ENCODE peak calls at places on chromosomes 1 and 21, in five cellular contexts. One of them, this sample, is unnamed.
A peak's percentile ranks its signal among the peaks of the same experiment; 100 is the strongest.

GRCh38 chr1:7538033-7538432 is 233.1 kb upstream of the VAMP3 start:
- DNase-seq in IMR-90: peak; percentile 90
- DNase-seq in mesendoderm: peak; percentile 83
- DNase-seq in neuronal stem cell: no peak
- DNase-seq in H1: no peak
- DNase-seq in this sample: peak; percentile 86

GRCh38 chr1:53176452-53177344 is 19.9 kb upstream of the CPT2 start:
- DNase-seq in H1: no peak
- DNase-seq in mesendoderm: no peak
- DNase-seq in IMR-90: peak; percentile 59
- DNase-seq in neuronal stem cell: no peak
- DNase-seq in this sample: peak; percentile 13

GRCh38 chr1:111225091-111225490 is 2.4 kb upstream of the CHI3L2 start:
- DNase-seq in IMR-90: no peak
- DNase-seq in neuronal stem cell: no peak
- DNase-seq in mesendoderm: no peak
- DNase-seq in H1: no peak
- DNase-seq in this sample: no peak

GRCh38 chr1:169514566-169515270 is 29.0 kb upstream of the SLC19A2 start:
- DNase-seq in H1: no peak
- DNase-seq in neuronal stem cell: no peak
- DNase-seq in IMR-90: peak; percentile 7
- DNase-seq in mesendoderm: no peak
- DNase-seq in this sample: no peak

GRCh38 chr1:56216173-56216572 is 363.2 kb downstream of the PLPP3 start:
- DNase-seq in neuronal stem cell: no peak
- DNase-seq in H1: no peak
- DNase-seq in IMR-90: peak; percentile 47
- DNase-seq in mesendoderm: no peak
- DNase-seq in this sample: no peak

GRCh38 chr21:39720126-39720778 is 24.7 kb upstream of the IGSF5 start:
- DNase-seq in neuronal stem cell: no peak
- DNase-seq in mesendoderm: no peak
- DNase-seq in IMR-90: no peak
- DNase-seq in H1: no peak
- DNase-seq in this sample: peak; percentile 8

GRCh38 chr1:34367954-34368353 is 191.2 kb downstream of the C1orf94 start:
- DNase-seq in mesendoderm: no peak
- DNase-seq in neuronal stem cell: no peak
- DNase-seq in H1: peak; percentile 13
- DNase-seq in IMR-90: no peak
- DNase-seq in this sample: no peak

GRCh38 chr1:240284656-240285427 is 193.2 kb downstream of the FMN2 start:
- DNase-seq in mesendoderm: no peak
- DNase-seq in neuronal stem cell: no peak
- DNase-seq in IMR-90: no peak
- DNase-seq in H1: no peak
- DNase-seq in this sample: no peak

GRCh38 chr1:174535207-174535606 is 87.4 kb downstream of the GPR52 start:
- DNase-seq in IMR-90: peak; percentile 56
- DNase-seq in mesendoderm: no peak
- DNase-seq in H1: no peak
- DNase-seq in neuronal stem cell: no peak
- DNase-seq in this sample: no peak

GRCh38 chr1:212225416-212225815 is 59.8 kb upstream of the PPP2R5A start:
- DNase-seq in neuronal stem cell: no peak
- DNase-seq in IMR-90: no peak
- DNase-seq in H1: no peak
- DNase-seq in mesendoderm: no peak
- DNase-seq in this sample: no peak

GRCh38 chr1:204051718-204052117 is 21.2 kb upstream of the SOX13 start:
- DNase-seq in H1: no peak
- DNase-seq in neuronal stem cell: no peak
- DNase-seq in IMR-90: no peak
- DNase-seq in mesendoderm: no peak
- DNase-seq in this sample: no peak

GRCh38 chr21:33362044-33362555 is 37.3 kb downstream of the IFNAR1 start:
- DNase-seq in mesendoderm: peak; percentile 54
- DNase-seq in H1: peak; percentile 70
- DNase-seq in IMR-90: no peak
- DNase-seq in neuronal stem cell: no peak
- DNase-seq in this sample: peak; percentile 83

GRCh38 chr1:96596226-96596625 is 125.4 kb upstream of the PTBP2 start:
- DNase-seq in H1: peak; percentile 82
- DNase-seq in neuronal stem cell: no peak
- DNase-seq in IMR-90: peak; percentile 3
- DNase-seq in mesendoderm: peak; percentile 85
- DNase-seq in this sample: peak; percentile 33

GRCh38 chr1:220294754-220295419 is 22.6 kb upstream of the RAB3GAP2 start:
- DNase-seq in mesendoderm: no peak
- DNase-seq in IMR-90: no peak
- DNase-seq in neuronal stem cell: no peak
- DNase-seq in H1: no peak
- DNase-seq in this sample: no peak

GRCh38 chr1:30732277-30732996 is 9.1 kb upstream of the MATN1 start:
- DNase-seq in H1: no peak
- DNase-seq in mesendoderm: no peak
- DNase-seq in IMR-90: peak; percentile 18
- DNase-seq in neuronal stem cell: no peak
- DNase-seq in this sample: no peak

GRCh38 chr1:232764458-232765231 is 40.6 kb upstream of the MAP10 start:
- DNase-seq in H1: no peak
- DNase-seq in neuronal stem cell: no peak
- DNase-seq in IMR-90: no peak
- DNase-seq in mesendoderm: no peak
- DNase-seq in this sample: no peak

GRCh38 chr21:16070207-16070651 is 340.4 kb downstream of the USP25 start:
- DNase-seq in H1: no peak
- DNase-seq in mesendoderm: no peak
- DNase-seq in neuronal stem cell: no peak
- DNase-seq in IMR-90: no peak
- DNase-seq in this sample: no peak

GRCh38 chr21:30638686-30639085 is 3.7 kb downstream of the KRTAP20-2 start:
- DNase-seq in mesendoderm: no peak
- DNase-seq in H1: no peak
- DNase-seq in IMR-90: no peak
- DNase-seq in neuronal stem cell: no peak
- DNase-seq in this sample: no peak

GRCh38 chr1:248855580-248855979 is 3.3 kb downstream of the ZNF692 start:
- DNase-seq in mesendoderm: no peak
- DNase-seq in H1: no peak
- DNase-seq in IMR-90: no peak
- DNase-seq in neuronal stem cell: no peak
- DNase-seq in this sample: no peak

GRCh38 chr21:32338209-32338921 is 39.7 kb downstream of the MRAP start:
- DNase-seq in IMR-90: no peak
- DNase-seq in neuronal stem cell: no peak
- DNase-seq in H1: no peak
- DNase-seq in mesendoderm: no peak
- DNase-seq in this sample: no peak

GRCh38 chr21:32253215-32253641 is 25.6 kb downstream of the MIS18A start:
- DNase-seq in mesendoderm: no peak
- DNase-seq in IMR-90: peak; percentile 65
- DNase-seq in neuronal stem cell: no peak
- DNase-seq in H1: no peak
- DNase-seq in this sample: peak; percentile 48

GRCh38 chr1:156167536-156167935 is 14.2 kb downstream of the SEMA4A start:
- DNase-seq in neuronal stem cell: no peak
- DNase-seq in H1: no peak
- DNase-seq in mesendoderm: no peak
- DNase-seq in IMR-90: no peak
- DNase-seq in this sample: no peak

DNA sequence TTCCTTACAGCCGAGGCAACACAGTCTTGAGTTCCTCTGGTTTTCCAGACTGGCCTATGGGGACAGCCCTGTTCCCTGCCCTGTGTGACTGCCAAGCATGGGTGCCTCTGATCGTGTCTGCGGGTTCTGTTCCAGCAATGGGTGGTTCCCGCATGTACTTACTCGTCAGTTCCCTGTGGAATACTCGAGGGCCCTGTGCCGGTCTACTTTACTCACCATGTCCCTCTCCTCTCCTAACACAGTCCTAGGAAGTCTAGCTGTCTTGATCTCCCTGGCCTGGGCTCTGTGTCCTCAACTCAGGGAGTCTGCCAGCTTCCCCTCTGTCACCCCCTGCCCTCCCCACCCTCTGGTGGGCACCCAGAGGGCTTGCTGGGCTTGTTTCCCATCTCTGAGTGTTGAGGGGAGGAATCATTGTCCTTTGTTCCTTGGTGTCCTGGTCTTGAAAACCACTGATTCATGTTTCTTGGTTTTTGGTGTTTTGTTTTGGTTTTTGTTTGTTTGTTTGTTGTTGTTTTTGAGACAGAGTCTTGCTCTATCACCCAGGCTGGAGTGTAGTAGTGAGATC is 36.0 kb downstream of the TRAPPC10 start:
- DNase-seq in neuronal stem cell: no peak
- DNase-seq in mesendoderm: no peak
- DNase-seq in H1: no peak
- DNase-seq in IMR-90: no peak
- DNase-seq in this sample: no peak
- H2AK5ac ChIP-seq in neuronal stem cell: no peak overlapping the region
- H2AK5ac ChIP-seq in mesendoderm: no peak overlapping the region
- H2AK5ac ChIP-seq in H1: no peak overlapping the region
- H2AK5ac ChIP-seq in IMR-90: no peak overlapping the region
- H2AK5ac ChIP-seq in this sample: no peak overlapping the region

DNA sequence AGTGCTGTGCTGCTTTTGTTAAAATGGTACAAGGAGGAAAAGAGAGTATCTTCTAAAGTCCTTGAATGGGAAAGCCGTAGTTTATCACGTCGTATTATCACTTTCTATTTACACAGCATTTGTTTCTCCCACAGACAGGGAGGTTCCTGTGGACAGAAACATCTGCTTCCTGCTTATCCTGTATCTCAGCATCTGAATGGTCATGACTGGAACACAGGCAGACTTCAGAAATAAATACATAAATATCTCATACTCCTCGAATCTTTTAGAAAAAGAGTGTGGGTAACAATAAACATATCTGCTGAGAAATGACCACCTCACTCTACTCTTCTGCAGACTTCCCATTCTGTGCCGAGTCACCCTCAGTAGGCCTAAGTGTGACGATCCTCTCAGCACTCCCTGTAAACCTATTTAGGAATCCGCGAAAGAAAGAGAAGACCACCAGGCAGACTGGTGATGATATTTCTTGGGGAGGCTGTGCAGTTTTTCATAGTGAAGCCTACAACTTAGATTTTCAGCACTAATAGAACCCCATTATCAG is 393.5 kb downstream of the SMYD3 start:
- DNase-seq in IMR-90: peak; percentile 16
- DNase-seq in neuronal stem cell: no peak
- DNase-seq in H1: no peak
- DNase-seq in mesendoderm: peak; percentile 25
- DNase-seq in this sample: no peak
- H2BK120ac ChIP-seq in IMR-90: no peak overlapping the region
- H2BK120ac ChIP-seq in neuronal stem cell: no peak overlapping the region
- H2BK120ac ChIP-seq in H1: no peak overlapping the region
- H2BK120ac ChIP-seq in mesendoderm: peak overlapping the region; percentile 52
- H2BK120ac ChIP-seq in this sample: no peak overlapping the region

GRCh38 chr1:37519613-37520012 is 5.0 kb upstream of the MEAF6 start:
- DNase-seq in neuronal stem cell: no peak
- DNase-seq in IMR-90: no peak
- DNase-seq in H1: no peak
- DNase-seq in mesendoderm: no peak
- DNase-seq in this sample: no peak

GRCh38 chr1:37515185-37516034 is 844 bp upstream of the MEAF6 start:
- DNase-seq in mesendoderm: no peak
- DNase-seq in IMR-90: no peak
- DNase-seq in H1: no peak
- DNase-seq in neuronal stem cell: no peak
- DNase-seq in this sample: no peak

GRCh38 chr1:37513795-37514349 is 694 bp downstream of the MEAF6 start:
- DNase-seq in H1: peak; percentile 61
- DNase-seq in neuronal stem cell: peak; percentile 26
- DNase-seq in IMR-90: no peak
- DNase-seq in mesendoderm: peak; percentile 81
- DNase-seq in this sample: peak; percentile 7

GRCh38 chr1:37517569-37517968 is 3.0 kb upstream of the MEAF6 start:
- DNase-seq in IMR-90: no peak
- DNase-seq in H1: no peak
- DNase-seq in neuronal stem cell: no peak
- DNase-seq in mesendoderm: no peak
- DNase-seq in this sample: no peak

DNA sequence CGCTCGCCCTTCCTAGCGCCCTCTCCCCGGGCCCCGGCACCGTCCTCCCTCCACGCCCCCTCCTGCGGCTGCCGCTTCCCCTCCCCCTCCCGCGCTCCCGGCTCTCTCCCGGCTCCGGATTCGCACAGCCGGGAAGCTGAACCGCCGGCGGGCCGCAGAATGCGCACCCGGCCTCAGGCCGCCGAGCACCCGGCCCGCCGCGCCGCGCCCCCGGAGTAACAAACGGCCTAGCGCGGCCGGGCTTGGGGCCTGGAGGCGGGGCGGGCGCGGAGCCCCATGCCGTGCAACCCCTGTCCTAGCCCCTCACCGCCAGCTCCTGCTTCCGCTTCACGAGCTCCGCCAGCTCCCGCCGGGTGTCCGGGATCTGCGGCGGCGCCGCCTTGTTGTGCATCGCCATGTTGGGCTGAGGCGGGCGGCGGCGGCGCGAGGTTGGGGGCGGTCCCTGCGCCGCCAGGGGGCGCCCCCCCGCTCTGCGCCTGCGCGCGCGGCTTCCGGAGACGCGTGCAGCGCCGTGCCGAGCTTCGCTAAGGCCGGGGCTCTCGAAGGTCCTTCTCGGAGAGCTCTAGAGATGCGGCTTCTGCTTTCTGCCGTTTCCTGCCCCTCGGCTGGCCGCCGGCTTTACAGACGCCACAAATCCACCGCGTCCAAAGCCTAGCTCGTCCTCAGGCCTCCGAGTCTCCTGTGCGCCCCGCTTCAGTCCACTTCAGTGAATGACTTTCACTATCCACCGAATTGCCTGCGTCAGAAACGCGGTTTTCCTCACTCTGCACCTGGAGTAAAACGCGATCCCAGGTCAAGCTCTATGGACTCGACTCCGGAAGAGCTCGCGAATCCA is at the start of gene MEAF6:
- DNase-seq in IMR-90: peak; percentile 77
- DNase-seq in neuronal stem cell: peak; percentile 87
- DNase-seq in mesendoderm: peak; percentile 90
- DNase-seq in H1: peak; percentile 92
- DNase-seq in this sample: peak; percentile 76
- H3K4ac ChIP-seq in IMR-90: peak within 1 kb of the TSS; percentile 97
- H3K4ac ChIP-seq in neuronal stem cell: peak within 1 kb of the TSS; percentile 53
- H3K4ac ChIP-seq in mesendoderm: peak within 1 kb of the TSS; percentile 90
- H3K4ac ChIP-seq in H1: peak within 1 kb of the TSS; percentile 65
- H3K4ac ChIP-seq in this sample: peak within 1 kb of the TSS; percentile 42

GRCh38 chr1:32150847-32151246 is 28.6 kb upstream of the TXLNA start:
- DNase-seq in neuronal stem cell: no peak
- DNase-seq in H1: no peak
- DNase-seq in IMR-90: peak; percentile 15
- DNase-seq in mesendoderm: no peak
- DNase-seq in this sample: no peak

DNA sequence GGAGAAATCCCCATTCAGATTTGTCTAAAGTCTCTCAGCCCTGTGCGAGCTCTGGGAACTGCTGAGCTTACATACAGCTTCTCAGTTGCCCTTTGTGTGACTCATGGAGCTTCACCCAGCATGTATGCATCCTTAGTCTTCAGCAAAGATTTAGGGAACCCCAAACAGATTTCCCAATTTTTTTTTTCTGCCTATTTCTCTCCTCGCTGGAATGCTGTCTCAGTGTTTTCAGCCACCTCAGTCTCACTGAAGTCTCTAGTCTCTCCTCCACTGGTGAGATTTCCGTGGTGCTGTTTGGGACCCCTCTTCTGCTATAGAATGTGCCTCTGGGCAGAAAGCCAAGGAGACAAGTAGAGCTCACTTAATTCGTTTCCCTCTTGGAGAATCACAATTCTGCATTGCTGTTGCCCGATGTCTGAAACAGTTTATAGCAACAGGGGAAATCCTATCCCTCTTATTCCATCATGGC is 28.1 kb upstream of the TXLNA start:
- DNase-seq in IMR-90: peak; percentile 90
- DNase-seq in H1: no peak
- DNase-seq in neuronal stem cell: no peak
- DNase-seq in mesendoderm: no peak
- DNase-seq in this sample: no peak
- H2AK5ac ChIP-seq in IMR-90: no peak overlapping the region
- H2AK5ac ChIP-seq in H1: no peak overlapping the region
- H2AK5ac ChIP-seq in neuronal stem cell: no peak overlapping the region
- H2AK5ac ChIP-seq in mesendoderm: no peak overlapping the region
- H2AK5ac ChIP-seq in this sample: no peak overlapping the region